ENCODE peak calls at places on chromosomes 1 and 21, in four cellular contexts. B is AG09319, Y is mucosa of descending colon, I is cardiac muscle cell. M is an unnamed sample.

GRCh38 chr1:223346311-223346710 is 17.7 kb downstream of the SUSD4 start:
- DNase-seq in B (no peak), Y (no peak), I (no peak), M (no peak)

GRCh38 chr1:56255516-56256181 is 323.7 kb downstream of the PLPP3 start:
- DNase-seq in B (peak; percentile 83), Y (peak; percentile 39), I (no peak), M (peak; percentile 40)

GRCh38 chr1:154955039-154955717 is 721 bp downstream of the PBXIP1 start:
- DNase-seq in B (peak; percentile 35), Y (peak; percentile 71), I (peak; percentile 55), M (peak; percentile 63)

GRCh38 chr1:155379180-155379876 is 58.6 kb downstream of the RUSC1 start:
- DNase-seq in B (peak; percentile 46), Y (no peak), I (peak; percentile 5), M (no peak)

GRCh38 chr1:17369466-17369865 is 2.5 kb upstream of the PADI6 start:
- DNase-seq in B (no peak), Y (no peak), I (no peak), M (no peak)

GRCh38 chr1:234968470-234968869 is 160.2 kb downstream of the TOMM20 start:
- DNase-seq in B (no peak), Y (no peak), I (no peak), M (no peak)

GRCh38 chr21:45320261-45320990 is 32.7 kb upstream of the POFUT2 start:
- DNase-seq in B (no peak), Y (no peak), I (no peak), M (no peak)

GRCh38 chr1:19321071-19321470 is 8.9 kb downstream of the SLC66A1 start:
- DNase-seq in B (no peak), Y (no peak), I (no peak), M (no peak)

GRCh38 chr1:77484334-77484733 is 198.1 kb downstream of the ZZZ3 start:
- DNase-seq in B (no peak), Y (no peak), I (no peak), M (no peak)

GRCh38 chr1:233440952-233441401 is 113.5 kb downstream of the MAP3K21 start:
- DNase-seq in B (peak; percentile 24), Y (peak; percentile 21), I (peak; percentile 80), M (no peak)

GRCh38 chr1:41943717-41944116 is 25.0 kb upstream of the HIVEP3 start:
- DNase-seq in B (no peak), Y (no peak), I (no peak), M (no peak)

GRCh38 chr21:35023396-35024070 is 25.6 kb downstream of the RUNX1 start:
- DNase-seq in B (no peak), Y (no peak), I (no peak), M (no peak)

GRCh38 chr1:19424651-19425570 is 60.4 kb downstream of the CAPZB start:
- DNase-seq in B (no peak), Y (no peak), I (no peak), M (no peak)

GRCh38 chr1:246425139-246425794 is 81.8 kb downstream of the SMYD3 start:
- DNase-seq in B (no peak), Y (no peak), I (peak; percentile 9), M (no peak)

GRCh38 chr1:76147917-76148316 is 73.4 kb downstream of the ST6GALNAC3 start:
- DNase-seq in B (no peak), Y (no peak), I (no peak), M (no peak)

GRCh38 chr1:172390620-172391491 is 29.6 kb upstream of the C1orf105 start:
- DNase-seq in B (no peak), Y (peak; percentile 46), I (no peak), M (no peak)

GRCh38 chr1:168637350-168637991 is 61.1 kb downstream of the XCL1 start:
- DNase-seq in B (no peak), Y (no peak), I (peak; percentile 62), M (no peak)

GRCh38 chr1:211589782-211590721 is 11.1 kb upstream of the SLC30A1 start:
- DNase-seq in B (no peak), Y (peak; percentile 62), I (no peak), M (peak; percentile 47)

GRCh38 chr1:210359255-210359654 is 30.6 kb downstream of the HHAT start:
- DNase-seq in B (no peak), Y (no peak), I (no peak), M (no peak)

GRCh38 chr1:89221341-89221740 is 22.6 kb upstream of the GBP4 start:
- DNase-seq in B (no peak), Y (no peak), I (no peak), M (no peak)

GRCh38 chr1:46528297-46528955 is 23.0 kb downstream of the KNCN start:
- DNase-seq in B (no peak), Y (no peak), I (peak; percentile 26), M (no peak)

GRCh38 chr21:41611966-41612606 is 104.1 kb upstream of the TMPRSS2 start:
- DNase-seq in B (no peak), Y (peak; percentile 85), I (no peak), M (peak; percentile 63)

GRCh38 chr1:223216482-223217205 is 73.6 kb upstream of the TLR5 start:
- DNase-seq in B (no peak), Y (no peak), I (no peak), M (no peak)

GRCh38 chr1:12540580-12541273 is 77.3 kb downstream of the DHRS3 start:
- DNase-seq in B (no peak), Y (no peak), I (no peak), M (no peak)

GRCh38 chr1:96522927-96523326 is 198.7 kb upstream of the PTBP2 start:
- DNase-seq in B (no peak), Y (no peak), I (no peak), M (no peak)

GRCh38 chr21:29256125-29256895 is 42.4 kb upstream of the BACH1 start:
- DNase-seq in B (no peak), Y (no peak), I (no peak), M (no peak)

GRCh38 chr1:23394176-23394575 is 24.5 kb upstream of the ZNF436 start:
- DNase-seq in B (no peak), Y (no peak), I (peak; percentile 78), M (no peak)

GRCh38 chr1:235997049-235997448 is 67.8 kb downstream of the NID1 start:
- DNase-seq in B (no peak), Y (no peak), I (no peak), M (no peak)

GRCh38 chr1:64687725-64688285 is 57.1 kb upstream of the RAVER2 start:
- DNase-seq in B (no peak), Y (peak; percentile 43), I (no peak), M (peak; percentile 38)

GRCh38 chr1:39657923-39658485 is 13.9 kb downstream of the NT5C1A start:
- DNase-seq in B (peak; percentile 18), Y (peak; percentile 73), I (peak; percentile 73), M (peak; percentile 69)

GRCh38 chr1:204760350-204761134 is 75.0 kb upstream of the LRRN2 start:
- DNase-seq in B (no peak), Y (no peak), I (no peak), M (no peak)

GRCh38 chr1:217021400-217021799 is 298.2 kb upstream of the ESRRG start:
- DNase-seq in B (no peak), Y (no peak), I (no peak), M (no peak)

DNA sequence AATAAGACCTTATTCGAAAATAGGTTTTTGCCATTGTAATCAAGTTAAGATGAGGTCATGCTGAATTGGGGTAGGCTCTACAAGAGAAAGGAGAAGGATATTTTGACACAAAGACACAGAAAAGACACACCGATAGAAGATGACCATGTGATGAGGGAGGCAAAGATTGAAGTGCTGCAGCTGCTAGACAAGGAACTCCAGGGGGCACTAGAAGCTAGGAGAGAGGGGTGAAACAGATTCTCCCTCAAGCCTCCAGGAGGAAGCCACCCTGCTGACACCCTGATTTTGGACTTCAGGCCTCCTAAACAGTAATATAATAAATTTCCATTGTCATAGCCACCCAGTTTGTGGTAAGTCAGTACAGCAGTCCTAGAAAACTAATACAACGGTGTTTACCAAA is 506.8 kb upstream of the CAMK1G start:
- DNase-seq in B (no peak), Y (peak; percentile 16), I (no peak), M (no peak)
- TF ChIP-seq CTCF in B (no peak), Y (peak; percentile 16), I (no peak), M (no peak)

GRCh38 chr1:244655186-244655585 is 2.3 kb downstream of the DESI2 start:
- DNase-seq in B (no peak), Y (no peak), I (no peak), M (no peak)

GRCh38 chr1:244651956-244652698 is 799 bp upstream of the DESI2 start:
- DNase-seq in B (no peak), Y (no peak), I (no peak), M (no peak)

GRCh38 chr1:244654284-244655038 is 1.5 kb downstream of the DESI2 start:
- DNase-seq in B (no peak), Y (no peak), I (no peak), M (no peak)

GRCh38 chr1:244652699-244653438 is at the start of gene DESI2:
- DNase-seq in B (peak; percentile 99), Y (peak; percentile 99), I (peak; percentile 100), M (peak; percentile 98)

DNA sequence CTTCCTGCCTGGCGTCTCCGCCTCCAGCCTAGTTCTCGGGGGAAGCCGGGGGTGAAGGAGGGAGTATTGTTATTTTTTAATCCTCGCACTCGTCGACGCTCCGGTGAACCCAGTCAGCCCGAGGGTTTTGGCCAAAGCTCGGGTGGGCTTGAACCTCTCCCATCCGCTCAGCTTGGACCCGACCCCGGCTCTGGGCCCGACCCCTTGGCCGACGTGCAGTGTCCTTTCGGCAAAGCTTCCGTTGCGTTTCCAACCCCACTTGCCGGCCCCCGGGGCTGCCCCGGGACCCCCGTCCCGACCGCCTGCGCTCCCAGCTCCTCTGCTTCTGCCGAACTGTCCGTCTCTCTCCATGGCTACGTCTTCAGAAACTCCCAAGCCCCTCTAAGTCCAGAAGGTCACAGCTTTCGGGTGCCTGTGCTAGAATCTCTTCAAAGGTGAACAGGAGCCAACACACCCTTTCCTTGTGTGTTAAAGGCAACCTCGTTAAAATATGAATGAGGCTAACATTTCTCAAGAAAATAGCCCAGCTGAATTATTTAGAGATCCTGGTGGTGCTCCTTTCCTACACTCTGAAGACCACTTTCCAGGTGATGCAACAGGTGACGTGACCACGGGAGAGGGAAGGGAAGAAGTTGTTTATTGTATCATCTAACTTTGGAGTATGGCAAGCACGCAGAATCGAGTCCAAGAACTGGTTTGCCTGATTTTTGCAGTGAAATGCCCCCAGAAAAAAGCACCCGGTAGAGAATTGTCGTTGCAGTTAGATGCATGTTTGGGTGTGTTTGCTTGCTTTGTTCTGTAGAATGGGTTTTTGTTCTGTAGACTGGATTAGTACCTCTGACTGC is 735 bp downstream of the DESI2 start:
- DNase-seq in B (no peak), Y (peak; percentile 22), I (peak; percentile 40), M (no peak)
- TF ChIP-seq CTCF in B (no peak), Y (no peak), I (no peak), M (no peak)

DNA sequence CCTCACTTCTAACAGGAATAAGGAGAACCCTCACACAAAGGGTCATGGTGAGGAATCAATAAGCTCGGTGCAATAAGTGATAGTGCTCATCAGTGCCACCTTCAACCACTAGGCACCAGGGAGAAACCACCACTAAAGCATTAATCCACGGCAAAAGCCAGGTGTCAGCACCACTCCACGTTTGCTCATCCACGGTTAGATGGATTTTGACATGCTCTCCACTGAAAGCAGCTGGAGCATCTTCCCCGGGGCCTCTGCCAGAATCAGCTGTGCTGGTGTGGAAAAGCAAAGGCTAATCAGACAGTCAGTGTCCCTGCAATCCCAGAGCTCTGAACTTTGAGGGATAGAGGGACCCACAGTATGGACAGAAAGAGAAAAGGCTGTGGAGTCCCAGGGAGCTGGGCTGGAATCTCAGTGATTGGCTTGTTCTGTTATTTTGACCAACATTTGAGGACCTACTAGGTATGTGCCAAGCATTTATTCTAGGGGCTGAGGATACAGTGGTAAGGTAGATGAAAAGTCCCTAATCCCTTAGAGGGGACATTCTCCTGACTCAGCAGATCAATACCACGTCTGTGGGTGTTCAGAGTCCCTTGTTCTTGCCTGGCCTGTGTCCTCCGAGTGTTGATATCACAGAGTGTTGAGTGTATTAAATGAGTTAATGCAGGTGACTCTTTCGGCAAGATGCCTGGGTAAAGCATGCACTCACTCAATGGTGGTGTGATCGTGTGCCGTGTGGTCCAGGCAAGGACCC is 41.3 kb downstream of the FHAD1 start:
- DNase-seq in B (no peak), Y (no peak), I (no peak), M (no peak)
- TF ChIP-seq CTCF in B (no peak), Y (no peak), I (no peak), M (no peak)

GRCh38 chr1:53410100-53410541 is 49.1 kb upstream of the DMRTB1 start:
- DNase-seq in B (no peak), Y (no peak), I (no peak), M (no peak)
- TF ChIP-seq CTCF in B (no peak), Y (no peak), I (no peak), M (no peak)

M was measured in stomach.